ENCODE peak calls at places on chromosomes 11 and 22, in five cellular contexts. Y, Z, P, U and A are unnamed samples.

GRCh38 chr22:35995772-35996171 is 32.9 kb downstream of the RBFOX2 start:
- DNase-seq in Y (peak), Z (peak), P (peak), U (peak), A (peak)

GRCh38 chr22:46057206-46057605 is 80.2 kb upstream of the WNT7B start:
- DNase-seq in Y (no peak), Z (peak), P (no peak), U (no peak), A (peak)

GRCh38 chr11:134686418-134686817 is 274.4 kb upstream of the B3GAT1 start:
- DNase-seq in Y (no peak), Z (no peak), P (no peak), U (no peak), A (no peak)

GRCh38 chr22:47996446-47996857 is 1234.0 kb downstream of the TBC1D22A start:
- DNase-seq in Y (no peak), Z (no peak), P (no peak), U (no peak), A (no peak)

GRCh38 chr11:17890333-17890732 is 122.5 kb downstream of the SERGEF start:
- DNase-seq in Y (peak), Z (no peak), P (no peak), U (no peak), A (no peak)

GRCh38 chr11:14445542-14446530 is 53.8 kb downstream of the COPB1 start:
- DNase-seq in Y (peak), Z (no peak), P (no peak), U (no peak), A (no peak)

GRCh38 chr11:5036671-5037070 is 9.7 kb upstream of the OR52J3 start:
- DNase-seq in Y (no peak), Z (no peak), P (no peak), U (no peak), A (no peak)

GRCh38 chr11:131675489-131675888 is 305.1 kb downstream of the NTM start:
- DNase-seq in Y (no peak), Z (no peak), P (no peak), U (no peak), A (no peak)

GRCh38 chr11:24391165-24391564 is 105.7 kb upstream of the LUZP2 start:
- DNase-seq in Y (peak), Z (no peak), P (no peak), U (no peak), A (peak)

GRCh38 chr11:8807544-8808225 is 103.3 kb upstream of the AKIP1 start:
- DNase-seq in Y (peak), Z (peak), P (peak), U (peak), A (no peak)

GRCh38 chr11:1082346-1082727 is 7.7 kb downstream of the MUC2 start:
- DNase-seq in Y (no peak), Z (no peak), P (no peak), U (no peak), A (no peak)

GRCh38 chr11:64757549-64758329 is 2.0 kb downstream of the PYGM start:
- DNase-seq in Y (no peak), Z (no peak), P (no peak), U (no peak), A (no peak)

GRCh38 chr11:79857404-79857803 is 416.6 kb upstream of the TENM4 start:
- DNase-seq in Y (no peak), Z (no peak), P (no peak), U (no peak), A (no peak)

GRCh38 chr11:110490886-110491285 is 61.1 kb downstream of the FDX1 start:
- DNase-seq in Y (peak), Z (no peak), P (peak), U (no peak), A (peak)

GRCh38 chr11:63766501-63767270 is 1.9 kb downstream of the ZFTA start:
- DNase-seq in Y (no peak), Z (no peak), P (no peak), U (peak), A (no peak)

GRCh38 chr22:33210129-33210784 is 152.1 kb upstream of the SYN3 start:
- DNase-seq in Y (peak), Z (peak), P (no peak), U (peak), A (peak)

GRCh38 chr11:44065851-44066731 is at the start of gene ACCS:
- DNase-seq in Y (peak), Z (peak), P (peak), U (peak), A (peak)

GRCh38 chr11:35050596-35050995 is 88.4 kb upstream of the CD44 start:
- DNase-seq in Y (no peak), Z (no peak), P (no peak), U (no peak), A (no peak)

GRCh38 chr11:71139516-71140205 is 112.7 kb downstream of the SHANK2 start:
- DNase-seq in Y (no peak), Z (peak), P (no peak), U (no peak), A (peak)

GRCh38 chr11:14357843-14358728 is 897 bp downstream of the RRAS2 start:
- DNase-seq in Y (peak), Z (peak), P (no peak), U (peak), A (peak)

GRCh38 chr11:59669611-59670009 is 773 bp upstream of the PATL1 start:
- DNase-seq in Y (peak), Z (peak), P (peak), U (peak), A (peak)

GRCh38 chr11:15062631-15063030 is 10.8 kb upstream of the CALCB start:
- DNase-seq in Y (no peak), Z (no peak), P (no peak), U (no peak), A (no peak)

GRCh38 chr11:14578551-14578956 is 58.4 kb upstream of the PSMA1 start:
- DNase-seq in Y (peak), Z (no peak), P (peak), U (peak), A (peak)

GRCh38 chr11:132050081-132050480 is 679.7 kb downstream of the NTM start:
- DNase-seq in Y (no peak), Z (no peak), P (no peak), U (no peak), A (no peak)

GRCh38 chr11:77883775-77884174 is 62.8 kb downstream of the AAMDC start:
- DNase-seq in Y (no peak), Z (no peak), P (no peak), U (no peak), A (no peak)

GRCh38 chr11:88421530-88421929 is 84.0 kb upstream of the CTSC start:
- DNase-seq in Y (peak), Z (no peak), P (no peak), U (peak), A (no peak)

GRCh38 chr11:45411221-45411946 is 125.2 kb upstream of the SYT13 start:
- DNase-seq in Y (peak), Z (no peak), P (no peak), U (no peak), A (no peak)

GRCh38 chr11:64862914-64863313 is 15.5 kb downstream of the EHD1 start:
- DNase-seq in Y (no peak), Z (no peak), P (no peak), U (no peak), A (no peak)

GRCh38 chr11:77299528-77299993 is 1.9 kb downstream of the GDPD4 start:
- DNase-seq in Y (no peak), Z (no peak), P (no peak), U (no peak), A (no peak)

GRCh38 chr11:122784325-122785155 is 53.8 kb upstream of the CRTAM start:
- DNase-seq in Y (peak), Z (peak), P (peak), U (no peak), A (peak)
- H3K4me3 ChIP-seq in Y (no peak), Z (no peak), P (no peak), U (no peak), A (no peak)

GRCh38 chr22:37753746-37754145 is 54.0 kb upstream of the GCAT start:
- DNase-seq in Y (no peak), Z (no peak), P (no peak), U (no peak), A (no peak)

GRCh38 chr22:37749831-37750595 is 53.2 kb downstream of the TRIOBP start:
- DNase-seq in Y (peak), Z (no peak), P (no peak), U (no peak), A (peak)

GRCh38 chr22:37751449-37752188 is 54.8 kb downstream of the TRIOBP start:
- DNase-seq in Y (no peak), Z (no peak), P (no peak), U (no peak), A (no peak)

GRCh38 chr22:37750596-37751162 is 53.8 kb downstream of the TRIOBP start:
- DNase-seq in Y (no peak), Z (no peak), P (no peak), U (no peak), A (no peak)

GRCh38 chr22:37752189-37753061 is 55.3 kb upstream of the GCAT start:
- DNase-seq in Y (peak), Z (peak), P (peak), U (peak), A (peak)
- TF ChIP-seq CTCF in Y (peak), Z (no peak), P (peak), U (no peak), A (peak)

DNA sequence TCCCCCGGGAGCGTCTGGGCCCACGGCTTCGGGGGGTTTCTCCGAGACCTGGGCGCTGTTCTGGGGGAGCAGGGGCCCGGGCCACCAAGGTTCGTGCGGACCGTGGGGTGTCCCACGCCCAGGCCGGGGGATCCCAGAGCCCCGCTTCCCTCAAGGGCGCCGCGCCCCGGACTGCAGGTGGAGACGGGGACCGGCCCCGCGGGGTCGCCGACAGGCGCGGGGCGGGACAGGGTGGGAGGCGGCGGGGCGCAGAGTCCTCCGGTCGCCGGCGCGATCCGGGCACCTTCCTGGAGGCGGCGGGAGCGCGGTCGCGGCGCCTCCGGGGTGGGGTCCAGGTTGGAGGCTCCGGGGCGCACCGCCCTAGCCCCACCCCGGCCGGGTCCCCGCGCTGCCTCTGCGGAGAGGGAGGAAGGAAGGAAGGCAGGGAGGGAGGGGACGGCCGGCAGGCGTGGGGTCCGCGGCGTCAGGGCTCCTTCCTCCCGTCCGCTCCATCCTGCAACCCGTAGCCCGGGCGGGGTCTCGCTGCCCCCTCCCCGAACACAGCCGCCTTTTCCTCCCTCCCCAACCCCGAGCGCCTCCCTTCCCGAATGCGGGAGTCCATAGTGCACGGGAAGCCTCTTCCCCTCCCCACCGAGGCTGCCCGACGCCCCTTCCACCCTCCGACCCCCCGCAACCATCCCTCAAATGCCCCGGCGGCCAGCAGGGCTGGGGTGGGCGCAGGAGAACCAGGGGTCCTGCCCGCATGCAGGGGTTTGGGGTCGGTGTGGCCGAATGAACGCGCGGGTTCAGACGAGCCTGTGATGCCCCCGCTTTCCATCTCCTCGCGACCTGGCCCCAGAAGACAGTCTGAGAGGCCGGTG is 4.3 kb upstream of the ZBED4 start:
- DNase-seq in Y (no peak), Z (no peak), P (no peak), U (peak), A (no peak)
- H3K4me3 ChIP-seq in Y (no peak), Z (peak), P (no peak), U (peak), A (no peak)

GRCh38 chr11:121336279-121336947 is 43.8 kb downstream of the SC5D start:
- DNase-seq in Y (no peak), Z (no peak), P (no peak), U (no peak), A (no peak)

GRCh38 chr11:121337740-121338272 is 45.2 kb downstream of the SC5D start:
- DNase-seq in Y (no peak), Z (peak), P (peak), U (no peak), A (no peak)

GRCh38 chr11:121338536-121338935 is 46.0 kb downstream of the SC5D start:
- DNase-seq in Y (no peak), Z (no peak), P (no peak), U (no peak), A (no peak)

GRCh38 chr11:121337078-121337477 is 44.5 kb downstream of the SC5D start:
- DNase-seq in Y (no peak), Z (no peak), P (no peak), U (no peak), A (no peak)

GRCh38 chr11:121334973-121335711 is 42.6 kb downstream of the SC5D start:
- DNase-seq in Y (peak), Z (no peak), P (no peak), U (no peak), A (no peak)
- TF ChIP-seq CTCF in Y (peak), Z (peak), P (no peak), U (no peak), A (no peak)

GRCh38 chr11:47589504-47590025 is 3.1 kb downstream of the FAM180B start:
- DNase-seq in Y (no peak), Z (peak), P (no peak), U (no peak), A (no peak)

GRCh38 chr11:47587733-47588326 is 1.4 kb downstream of the FAM180B start:
- DNase-seq in Y (no peak), Z (peak), P (peak), U (peak), A (peak)

GRCh38 chr11:47590026-47590861 is 3.8 kb downstream of the FAM180B start:
- DNase-seq in Y (no peak), Z (peak), P (no peak), U (no peak), A (no peak)

GRCh38 chr11:47587039-47587675 is 679 bp downstream of the FAM180B start:
- DNase-seq in Y (no peak), Z (no peak), P (no peak), U (no peak), A (peak)

GRCh38 chr11:47589103-47589502 is 2.6 kb downstream of the FAM180B start:
- DNase-seq in Y (no peak), Z (no peak), P (no peak), U (no peak), A (no peak)
- H3K4me3 ChIP-seq in Y (no peak), Z (peak), P (peak), U (no peak), A (no peak)

DNA sequence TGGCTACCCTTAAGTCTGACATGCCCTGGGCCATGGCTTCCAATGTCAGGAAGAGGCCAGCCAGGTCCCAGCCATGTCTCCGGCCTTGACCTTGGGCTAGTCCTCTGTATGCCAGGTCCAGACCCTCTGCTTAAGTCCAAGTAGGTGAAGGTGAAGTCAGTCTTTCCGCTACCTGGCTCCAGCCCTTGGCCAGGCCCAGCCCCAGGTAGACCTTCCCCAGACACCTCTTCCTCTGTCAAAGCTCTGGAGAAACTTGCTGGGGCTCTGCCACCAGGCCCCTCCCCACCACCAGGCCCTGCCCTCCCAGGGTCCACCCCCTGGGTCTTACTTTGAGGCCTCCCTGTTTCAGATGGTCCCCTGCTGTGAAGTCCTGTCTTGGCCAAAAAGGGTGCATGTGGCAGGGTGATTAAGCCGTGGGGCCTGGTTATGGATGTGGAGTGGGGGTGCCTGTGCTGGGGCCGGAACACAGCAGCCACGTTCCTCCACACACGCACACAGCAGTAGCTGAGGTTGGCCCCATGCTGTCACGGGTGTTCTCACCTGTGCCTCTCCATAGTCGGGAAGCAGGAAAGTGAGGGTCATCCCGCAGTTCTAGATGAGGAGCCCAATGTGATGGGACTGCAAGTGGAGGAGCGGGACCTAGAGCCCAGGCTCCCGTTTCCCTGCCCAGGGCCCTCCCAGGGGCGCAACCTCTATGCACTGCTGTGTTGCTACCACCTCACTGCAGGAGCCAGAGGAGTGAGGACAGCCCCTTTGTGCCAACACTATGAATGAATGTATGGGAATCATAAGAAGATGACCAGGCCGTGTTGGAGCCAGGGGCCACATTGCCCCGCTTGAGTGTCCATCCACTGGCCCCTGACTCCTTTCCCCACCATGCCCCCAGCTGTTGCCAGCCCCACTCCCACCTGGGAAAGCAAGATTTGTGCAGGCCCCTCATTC is 72.2 kb downstream of the LINC01488 start:
- DNase-seq in Y (no peak), Z (no peak), P (no peak), U (no peak), A (no peak)
- TF ChIP-seq CTCF in Y (no peak), Z (no peak), P (no peak), U (no peak), A (no peak)

GRCh38 chr11:119095066-119095880 is 6.4 kb downstream of the DPAGT1 start:
- DNase-seq in Y (peak), Z (peak), P (peak), U (peak), A (peak)
- H3K4me3 ChIP-seq in Y (peak), Z (peak), P (peak), U (peak), A (peak)

DNA sequence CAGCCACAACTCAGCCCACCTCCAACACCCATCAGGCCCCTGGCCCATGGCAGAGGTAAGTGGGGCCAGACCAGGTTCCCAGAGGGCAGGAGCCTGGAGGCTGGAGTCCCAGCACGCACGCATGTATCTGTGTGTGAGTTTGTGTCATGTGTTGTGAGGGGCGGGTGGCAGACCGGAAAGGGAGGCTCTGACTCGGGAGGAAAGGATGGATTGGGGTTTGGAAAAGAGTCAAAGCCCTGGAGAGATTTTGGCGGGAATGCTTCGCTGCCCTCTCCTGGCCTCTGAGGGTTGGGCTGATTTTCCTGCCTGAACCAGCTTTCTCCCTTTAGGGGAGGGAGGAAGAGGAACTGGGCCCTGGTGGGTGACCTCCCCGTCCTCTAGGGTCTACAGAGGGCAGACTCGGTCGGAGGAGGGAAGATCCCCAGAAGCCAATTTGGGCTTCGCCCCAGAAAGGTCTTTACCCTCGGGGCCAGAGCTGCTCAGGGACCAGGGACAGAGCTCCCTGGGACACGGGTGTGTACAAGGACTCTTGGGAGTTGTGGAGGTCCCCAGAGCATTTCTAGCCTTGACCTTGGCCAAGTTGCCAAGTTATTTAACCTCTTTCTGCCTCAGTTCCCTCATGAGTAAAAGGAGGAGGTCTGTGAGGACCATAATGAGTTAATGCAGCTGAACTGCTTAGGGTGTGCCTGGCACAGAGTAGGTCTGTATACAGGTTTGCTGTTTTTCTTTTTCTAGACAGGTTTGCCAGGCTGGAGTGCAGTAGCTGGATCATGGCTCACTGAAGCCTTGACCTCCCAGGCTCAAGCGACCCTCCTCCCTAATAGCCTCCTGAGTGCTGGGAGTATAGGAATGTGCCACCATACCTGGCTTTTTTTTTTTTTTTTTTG is 6.9 kb downstream of the C11orf68 start:
- DNase-seq in Y (peak), Z (peak), P (peak), U (peak), A (peak)
- TF ChIP-seq CTCF in Y (peak), Z (no peak), P (peak), U (no peak), A (no peak)